ENCODE peak calls at places on chromosomes 7 and 10, in five cellular contexts. One of them, this sample, is unnamed. For H3K4me1, the result is how much of the 10 kb centered on the place peaks cover.

GRCh38 chr10:128695931-128696330 is 569.7 kb upstream of the MKI67 start:
- DNase-seq in SK-N-SH: no peak
- DNase-seq in PC-9: no peak
- DNase-seq in endothelial cell of umbilical vein: no peak
- DNase-seq in A549: no peak
- DNase-seq in this sample: no peak

GRCh38 chr7:79965946-79966345 is 168.7 kb upstream of the GNAI1 start:
- DNase-seq in endothelial cell of umbilical vein: no peak
- DNase-seq in SK-N-SH: no peak
- DNase-seq in PC-9: no peak
- DNase-seq in A549: no peak
- DNase-seq in this sample: no peak

GRCh38 chr10:97399843-97400545 is 1.1 kb downstream of the RRP12 start:
- DNase-seq in endothelial cell of umbilical vein: peak
- DNase-seq in SK-N-SH: peak
- DNase-seq in PC-9: peak
- DNase-seq in A549: peak
- DNase-seq in this sample: no peak

GRCh38 chr7:87128883-87129282 is 23.4 kb upstream of the DMTF1 start:
- DNase-seq in SK-N-SH: no peak
- DNase-seq in PC-9: no peak
- DNase-seq in A549: no peak
- DNase-seq in endothelial cell of umbilical vein: peak
- DNase-seq in this sample: no peak

GRCh38 chr10:62655337-62655994 is 149.1 kb upstream of the ADO start:
- DNase-seq in endothelial cell of umbilical vein: no peak
- DNase-seq in SK-N-SH: no peak
- DNase-seq in A549: no peak
- DNase-seq in PC-9: no peak
- DNase-seq in this sample: no peak

GRCh38 chr10:132664407-132664806 is 121.5 kb downstream of the NKX6-2 start:
- DNase-seq in A549: no peak
- DNase-seq in endothelial cell of umbilical vein: no peak
- DNase-seq in PC-9: no peak
- DNase-seq in SK-N-SH: no peak
- DNase-seq in this sample: no peak

GRCh38 chr7:1012392-1013095 is 29.6 kb downstream of the CYP2W1 start:
- DNase-seq in endothelial cell of umbilical vein: no peak
- DNase-seq in SK-N-SH: no peak
- DNase-seq in A549: no peak
- DNase-seq in PC-9: no peak
- DNase-seq in this sample: peak

GRCh38 chr7:131249003-131249402 is 78.7 kb upstream of the MKLN1 start:
- DNase-seq in endothelial cell of umbilical vein: peak
- DNase-seq in A549: peak
- DNase-seq in PC-9: peak
- DNase-seq in SK-N-SH: no peak
- DNase-seq in this sample: peak

GRCh38 chr7:106022193-106022821 is 59.2 kb downstream of the CDHR3 start:
- DNase-seq in SK-N-SH: no peak
- DNase-seq in PC-9: no peak
- DNase-seq in A549: no peak
- DNase-seq in endothelial cell of umbilical vein: no peak
- DNase-seq in this sample: no peak

GRCh38 chr10:32952094-32952493 is 5.9 kb downstream of the ITGB1 start:
- DNase-seq in SK-N-SH: no peak
- DNase-seq in endothelial cell of umbilical vein: no peak
- DNase-seq in A549: no peak
- DNase-seq in PC-9: no peak
- DNase-seq in this sample: no peak

GRCh38 chr10:7026818-7027217 is 384.0 kb downstream of the SFMBT2 start:
- DNase-seq in endothelial cell of umbilical vein: no peak
- DNase-seq in A549: no peak
- DNase-seq in PC-9: no peak
- DNase-seq in SK-N-SH: no peak
- DNase-seq in this sample: no peak

GRCh38 chr10:131776496-131776895 is 124.3 kb upstream of the PPP2R2D start:
- DNase-seq in A549: no peak
- DNase-seq in endothelial cell of umbilical vein: no peak
- DNase-seq in PC-9: no peak
- DNase-seq in SK-N-SH: no peak
- DNase-seq in this sample: peak

GRCh38 chr7:112462236-112462635 is 12.0 kb downstream of the IFRD1 start:
- DNase-seq in endothelial cell of umbilical vein: peak
- DNase-seq in PC-9: peak
- DNase-seq in A549: no peak
- DNase-seq in SK-N-SH: no peak
- DNase-seq in this sample: no peak

GRCh38 chr10:64112697-64113367 is 591.6 kb downstream of the REEP3 start:
- DNase-seq in SK-N-SH: no peak
- DNase-seq in A549: no peak
- DNase-seq in endothelial cell of umbilical vein: no peak
- DNase-seq in PC-9: no peak
- DNase-seq in this sample: no peak

GRCh38 chr10:5628798-5629788 is 37.3 kb downstream of the ASB13 start:
- DNase-seq in SK-N-SH: no peak
- DNase-seq in A549: no peak
- DNase-seq in PC-9: no peak
- DNase-seq in endothelial cell of umbilical vein: peak
- DNase-seq in this sample: no peak

GRCh38 chr7:131068604-131069021 is 259.1 kb upstream of the MKLN1 start:
- DNase-seq in PC-9: no peak
- DNase-seq in SK-N-SH: no peak
- DNase-seq in endothelial cell of umbilical vein: no peak
- DNase-seq in A549: peak
- DNase-seq in this sample: no peak

GRCh38 chr7:158606111-158606510 is 18.5 kb upstream of the PTPRN2 start:
- DNase-seq in endothelial cell of umbilical vein: no peak
- DNase-seq in A549: no peak
- DNase-seq in PC-9: no peak
- DNase-seq in SK-N-SH: no peak
- DNase-seq in this sample: no peak

GRCh38 chr7:32164341-32164996 is 94.3 kb upstream of the PDE1C start:
- DNase-seq in PC-9: no peak
- DNase-seq in A549: peak
- DNase-seq in SK-N-SH: peak
- DNase-seq in endothelial cell of umbilical vein: peak
- DNase-seq in this sample: no peak

GRCh38 chr7:132244917-132245480 is 331.3 kb downstream of the PLXNA4 start:
- DNase-seq in A549: no peak
- DNase-seq in endothelial cell of umbilical vein: no peak
- DNase-seq in PC-9: no peak
- DNase-seq in SK-N-SH: no peak
- DNase-seq in this sample: no peak

GRCh38 chr7:138008588-138009349 is 6.9 kb upstream of the CREB3L2 start:
- DNase-seq in PC-9: peak
- DNase-seq in SK-N-SH: peak
- DNase-seq in A549: peak
- DNase-seq in endothelial cell of umbilical vein: peak
- DNase-seq in this sample: no peak

GRCh38 chr7:158868754-158869410 is 12.5 kb downstream of the DYNC2I1 start:
- DNase-seq in SK-N-SH: peak
- DNase-seq in A549: no peak
- DNase-seq in PC-9: no peak
- DNase-seq in endothelial cell of umbilical vein: no peak
- DNase-seq in this sample: no peak

GRCh38 chr10:75228278-75228677 is 7.5 kb downstream of the COMTD1 start:
- DNase-seq in endothelial cell of umbilical vein: no peak
- DNase-seq in SK-N-SH: no peak
- DNase-seq in A549: no peak
- DNase-seq in PC-9: no peak
- DNase-seq in this sample: peak

GRCh38 chr10:124364674-124365073 is 54.0 kb downstream of the OAT start:
- DNase-seq in A549: no peak
- DNase-seq in SK-N-SH: no peak
- DNase-seq in PC-9: no peak
- DNase-seq in endothelial cell of umbilical vein: no peak
- DNase-seq in this sample: no peak
- H3K4me1 ChIP-seq in A549: under half
- H3K4me1 ChIP-seq in SK-N-SH: under half
- H3K4me1 ChIP-seq in PC-9: under half
- H3K4me1 ChIP-seq in endothelial cell of umbilical vein: under half
- H3K4me1 ChIP-seq in this sample: under half

GRCh38 chr10:34717429-34717828 is 97.7 kb downstream of the PARD3 start:
- DNase-seq in PC-9: no peak
- DNase-seq in A549: no peak
- DNase-seq in endothelial cell of umbilical vein: no peak
- DNase-seq in SK-N-SH: no peak
- DNase-seq in this sample: no peak
- H3K4me1 ChIP-seq in PC-9: half or more
- H3K4me1 ChIP-seq in A549: half or more
- H3K4me1 ChIP-seq in endothelial cell of umbilical vein: under half
- H3K4me1 ChIP-seq in SK-N-SH: under half
- H3K4me1 ChIP-seq in this sample: under half

GRCh38 chr10:114726820-114727271 is 68.8 kb upstream of the ABLIM1 start:
- DNase-seq in endothelial cell of umbilical vein: peak
- DNase-seq in A549: no peak
- DNase-seq in SK-N-SH: no peak
- DNase-seq in PC-9: no peak
- DNase-seq in this sample: no peak

GRCh38 chr10:114729103-114729659 is 71.1 kb upstream of the ABLIM1 start:
- DNase-seq in PC-9: no peak
- DNase-seq in SK-N-SH: peak
- DNase-seq in A549: no peak
- DNase-seq in endothelial cell of umbilical vein: no peak
- DNase-seq in this sample: no peak

GRCh38 chr10:114730291-114730690 is 72.2 kb upstream of the ABLIM1 start:
- DNase-seq in A549: no peak
- DNase-seq in SK-N-SH: no peak
- DNase-seq in endothelial cell of umbilical vein: no peak
- DNase-seq in PC-9: no peak
- DNase-seq in this sample: no peak

GRCh38 chr10:114724707-114725106 is 66.6 kb upstream of the ABLIM1 start:
- DNase-seq in endothelial cell of umbilical vein: no peak
- DNase-seq in A549: no peak
- DNase-seq in SK-N-SH: peak
- DNase-seq in PC-9: no peak
- DNase-seq in this sample: no peak

DNA sequence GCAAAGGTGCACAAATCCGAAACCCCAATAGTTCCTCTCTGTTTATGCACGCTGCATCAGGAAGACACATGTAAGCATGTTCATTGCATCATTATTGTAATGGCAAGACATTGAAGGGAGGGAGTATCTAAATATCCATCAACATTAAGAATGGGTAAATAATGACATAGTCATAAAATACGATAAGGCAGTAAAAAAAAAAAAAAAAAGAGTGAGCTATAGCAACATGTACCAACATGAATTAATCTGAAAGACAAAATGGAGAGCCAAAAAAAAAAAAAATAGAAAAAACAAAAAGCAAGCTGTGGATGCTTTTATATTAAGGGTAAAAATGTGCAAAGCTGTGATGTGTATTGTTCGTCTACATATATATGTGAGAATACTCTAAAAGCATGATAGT is 70.2 kb upstream of the ABLIM1 start:
- DNase-seq in SK-N-SH: no peak
- DNase-seq in A549: no peak
- DNase-seq in endothelial cell of umbilical vein: no peak
- DNase-seq in PC-9: no peak
- DNase-seq in this sample: no peak
- H3K4me1 ChIP-seq in SK-N-SH: under half
- H3K4me1 ChIP-seq in A549: under half
- H3K4me1 ChIP-seq in endothelial cell of umbilical vein: under half
- H3K4me1 ChIP-seq in PC-9: under half
- H3K4me1 ChIP-seq in this sample: under half

GRCh38 chr7:66930341-66930740 is 9.3 kb downstream of the TMEM248 start:
- DNase-seq in endothelial cell of umbilical vein: no peak
- DNase-seq in A549: no peak
- DNase-seq in SK-N-SH: peak
- DNase-seq in PC-9: no peak
- DNase-seq in this sample: no peak

GRCh38 chr7:66927348-66927948 is 6.4 kb downstream of the TMEM248 start:
- DNase-seq in A549: no peak
- DNase-seq in endothelial cell of umbilical vein: no peak
- DNase-seq in PC-9: no peak
- DNase-seq in SK-N-SH: no peak
- DNase-seq in this sample: no peak

GRCh38 chr7:66928388-66928787 is 7.4 kb downstream of the TMEM248 start:
- DNase-seq in endothelial cell of umbilical vein: no peak
- DNase-seq in PC-9: no peak
- DNase-seq in SK-N-SH: no peak
- DNase-seq in A549: no peak
- DNase-seq in this sample: no peak

GRCh38 chr7:66929935-66930334 is 8.9 kb downstream of the TMEM248 start:
- DNase-seq in SK-N-SH: no peak
- DNase-seq in A549: no peak
- DNase-seq in PC-9: no peak
- DNase-seq in endothelial cell of umbilical vein: no peak
- DNase-seq in this sample: no peak

GRCh38 chr7:66929170-66929569 is 8.1 kb downstream of the TMEM248 start:
- DNase-seq in endothelial cell of umbilical vein: no peak
- DNase-seq in A549: no peak
- DNase-seq in PC-9: no peak
- DNase-seq in SK-N-SH: no peak
- DNase-seq in this sample: no peak
- H3K4me1 ChIP-seq in endothelial cell of umbilical vein: under half
- H3K4me1 ChIP-seq in A549: under half
- H3K4me1 ChIP-seq in PC-9: under half
- H3K4me1 ChIP-seq in SK-N-SH: under half
- H3K4me1 ChIP-seq in this sample: under half

GRCh38 chr7:42224391-42225003 is 12.5 kb downstream of the GLI3 start:
- DNase-seq in SK-N-SH: no peak
- DNase-seq in A549: no peak
- DNase-seq in endothelial cell of umbilical vein: no peak
- DNase-seq in PC-9: no peak
- DNase-seq in this sample: no peak
- H3K4me1 ChIP-seq in SK-N-SH: under half
- H3K4me1 ChIP-seq in A549: under half
- H3K4me1 ChIP-seq in endothelial cell of umbilical vein: under half
- H3K4me1 ChIP-seq in PC-9: under half
- H3K4me1 ChIP-seq in this sample: half or more

DNA sequence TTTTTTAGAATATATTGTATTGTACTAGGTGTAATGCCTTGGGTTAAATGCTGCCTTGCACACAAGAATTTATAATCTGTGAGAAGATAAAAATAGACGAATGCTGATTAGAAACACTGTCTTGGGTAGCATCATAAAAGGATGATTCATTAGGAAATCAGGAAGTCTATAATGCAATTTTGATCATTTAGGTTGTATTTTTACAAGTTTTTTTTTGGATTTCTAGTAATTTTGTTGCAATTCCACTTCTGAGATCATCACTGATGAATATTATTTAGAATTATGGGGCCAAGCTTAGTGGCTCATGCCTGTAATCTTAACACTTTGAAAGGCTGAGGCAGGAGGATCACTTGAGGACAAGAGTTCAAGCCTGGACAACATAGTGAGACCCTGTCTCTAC is 29.6 kb downstream of the WBP1L start:
- DNase-seq in A549: no peak
- DNase-seq in SK-N-SH: no peak
- DNase-seq in endothelial cell of umbilical vein: no peak
- DNase-seq in PC-9: no peak
- DNase-seq in this sample: no peak
- H3K4me1 ChIP-seq in A549: under half
- H3K4me1 ChIP-seq in SK-N-SH: under half
- H3K4me1 ChIP-seq in endothelial cell of umbilical vein: half or more
- H3K4me1 ChIP-seq in PC-9: under half
- H3K4me1 ChIP-seq in this sample: half or more

GRCh38 chr7:73828107-73828803 is 2.5 kb upstream of the CLDN4 start:
- DNase-seq in PC-9: peak
- DNase-seq in A549: peak
- DNase-seq in SK-N-SH: peak
- DNase-seq in endothelial cell of umbilical vein: peak
- DNase-seq in this sample: no peak
- H3K4me1 ChIP-seq in PC-9: half or more
- H3K4me1 ChIP-seq in A549: half or more
- H3K4me1 ChIP-seq in SK-N-SH: under half
- H3K4me1 ChIP-seq in endothelial cell of umbilical vein: under half
- H3K4me1 ChIP-seq in this sample: half or more

GRCh38 chr7:133353775-133354174 is 100.9 kb downstream of the EXOC4 start:
- DNase-seq in endothelial cell of umbilical vein: no peak
- DNase-seq in A549: no peak
- DNase-seq in PC-9: no peak
- DNase-seq in SK-N-SH: no peak
- DNase-seq in this sample: no peak
- H3K4me1 ChIP-seq in endothelial cell of umbilical vein: under half
- H3K4me1 ChIP-seq in A549: under half
- H3K4me1 ChIP-seq in PC-9: under half
- H3K4me1 ChIP-seq in SK-N-SH: under half
- H3K4me1 ChIP-seq in this sample: under half